ENCODE peak calls at places on chromosomes 11 and 22, in eight cellular contexts. X is hypothalamus; R is HL-60; G is endothelial cell of umbilical vein; W is HFFc6; V is activated CD4-positive, alpha-beta T cell treated with anti-CD3 and anti-CD28 coated beads, Interleukin-2, amount 50 U/mL, for 24 hours; S is AG08395; U is hippocampal formation. I is an unnamed sample.

GRCh38 chr11:19392321-19392720 is 151.6 kb upstream of the E2F8 start:
- DNase-seq in X (no peak), R (no peak), G (no peak), W (no peak), V (no peak), S (peak; percentile 25), U (no peak), I (no peak)

GRCh38 chr11:102421262-102421661 is 31.3 kb downstream of the TMEM123 start:
- DNase-seq in X (no peak), R (no peak), G (no peak), W (no peak), V (no peak), S (no peak), U (peak; percentile 75), I (no peak)

GRCh38 chr11:126766425-126766824 is 234.1 kb downstream of the KIRREL3 start:
- DNase-seq in X (no peak), R (no peak), G (no peak), W (no peak), V (no peak), S (no peak), U (no peak), I (no peak)

GRCh38 chr22:49824936-49825335 is 2.7 kb downstream of the BRD1 start:
- DNase-seq in X (no peak), R (no peak), G (no peak), W (no peak), V (no peak), S (no peak), U (no peak), I (no peak)

GRCh38 chr11:1298695-1299492 is 10.5 kb downstream of the TOLLIP start:
- DNase-seq in X (peak; percentile 48), R (peak; percentile 97), G (no peak), W (no peak), V (no peak), S (peak; percentile 90), U (peak; percentile 48), I (peak; percentile 43)

GRCh38 chr11:28176231-28176853 is 68.2 kb downstream of the METTL15 start:
- DNase-seq in X (no peak), R (no peak), G (no peak), W (peak; percentile 59), V (no peak), S (peak; percentile 5), U (no peak), I (no peak)

GRCh38 chr22:23363683-23364082 is 183.4 kb downstream of the BCR start:
- DNase-seq in X (no peak), R (no peak), G (no peak), W (no peak), V (no peak), S (no peak), U (no peak), I (no peak)

GRCh38 chr11:9802291-9802861 is 138.5 kb downstream of the SWAP70 start:
- DNase-seq in X (no peak), R (no peak), G (no peak), W (peak; percentile 90), V (no peak), S (peak; percentile 72), U (no peak), I (no peak)

GRCh38 chr22:19663821-19664325 is 50.4 kb upstream of the SEPTIN5 start:
- DNase-seq in X (no peak), R (no peak), G (peak; percentile 70), W (no peak), V (no peak), S (peak; percentile 53), U (no peak), I (no peak)

GRCh38 chr22:39173787-39174497 is 21.5 kb upstream of the CBX7 start:
- DNase-seq in X (no peak), R (no peak), G (no peak), W (no peak), V (peak; percentile 18), S (no peak), U (no peak), I (no peak)

GRCh38 chr11:66987158-66987620 is 12.1 kb downstream of the C11orf86 start:
- DNase-seq in X (no peak), R (no peak), G (no peak), W (no peak), V (no peak), S (no peak), U (no peak), I (no peak)

GRCh38 chr11:118142081-118142480 is 10.5 kb downstream of the SCN4B start:
- DNase-seq in X (no peak), R (no peak), G (no peak), W (peak; percentile 21), V (no peak), S (peak; percentile 26), U (no peak), I (no peak)

GRCh38 chr11:74748211-74749126 is at the start of gene RNF169:
- DNase-seq in X (peak; percentile 88), R (peak; percentile 89), G (peak; percentile 98), W (peak; percentile 95), V (peak; percentile 89), S (peak; percentile 99), U (peak; percentile 99), I (peak; percentile 92)

GRCh38 chr11:123546515-123546914 is 107.9 kb downstream of the SCN3B start:
- DNase-seq in X (no peak), R (no peak), G (no peak), W (peak; percentile 93), V (no peak), S (peak; percentile 87), U (no peak), I (no peak)

GRCh38 chr22:29879738-29880137 is 3.2 kb upstream of the MTMR3 start:
- DNase-seq in X (no peak), R (no peak), G (no peak), W (no peak), V (no peak), S (no peak), U (no peak), I (no peak)

GRCh38 chr22:39254789-39255298 is 10.1 kb upstream of the PDGFB start:
- DNase-seq in X (no peak), R (no peak), G (peak; percentile 84), W (peak; percentile 33), V (no peak), S (peak; percentile 72), U (no peak), I (no peak)

GRCh38 chr11:2770556-2771301 is 70.9 kb upstream of the KCNQ1OT1 start:
- DNase-seq in X (no peak), R (no peak), G (no peak), W (no peak), V (no peak), S (no peak), U (no peak), I (no peak)

GRCh38 chr22:22893891-22894739 is 6.5 kb downstream of the IGLL5 start:
- DNase-seq in X (no peak), R (no peak), G (no peak), W (no peak), V (no peak), S (no peak), U (no peak), I (no peak)

GRCh38 chr22:46936378-46936916 is 174.0 kb downstream of the TBC1D22A start:
- DNase-seq in X (no peak), R (no peak), G (no peak), W (no peak), V (no peak), S (peak; percentile 40), U (no peak), I (no peak)

GRCh38 chr22:44462246-44463015 is 35.6 kb downstream of the RTL6 start:
- DNase-seq in X (no peak), R (no peak), G (no peak), W (no peak), V (no peak), S (no peak), U (no peak), I (no peak)

GRCh38 chr22:29327089-29327764 is 11.7 kb upstream of the RASL10A start:
- DNase-seq in X (no peak), R (no peak), G (no peak), W (no peak), V (no peak), S (no peak), U (no peak), I (no peak)

GRCh38 chr11:63766501-63767270 is 1.9 kb downstream of the ZFTA start:
- DNase-seq in X (no peak), R (no peak), G (no peak), W (no peak), V (no peak), S (no peak), U (no peak), I (no peak)